ENCODE peak calls at places on chromosomes 2 and 18, in nine cellular contexts. J is NB4, D is right cardiac atrium, N is NCI-H1694, V is Calu3, B is adrenal gland, T is CMK, G is DMS153, P is OCI-LY7. U is an unnamed sample.

GRCh38 chr2:1366546-1367134 is 46.6 kb upstream of the TPO start:
- DNase-seq in T (no peak), V (no peak), G (peak), D (peak), B (peak), J (no peak), P (no peak), N (no peak), U (no peak)

GRCh38 chr18:63043516-63043915 is 276.1 kb downstream of the BCL2 start:
- DNase-seq in D (no peak), J (no peak), G (no peak), N (no peak), P (no peak), V (no peak), T (no peak), B (no peak), U (no peak)

GRCh38 chr18:24432618-24433017 is 6.1 kb downstream of the IMPACT start:
- DNase-seq in T (no peak), B (no peak), V (no peak), G (no peak), J (peak), D (no peak), P (no peak), N (no peak), U (no peak)

GRCh38 chr18:80124131-80124530 is 15.1 kb downstream of the ADNP2 start:
- DNase-seq in P (no peak), N (no peak), G (no peak), J (no peak), B (no peak), T (no peak), D (no peak), V (no peak), U (no peak)

GRCh38 chr2:111117666-111118454 is 2.9 kb upstream of the BCL2L11 start:
- DNase-seq in V (peak), P (no peak), T (no peak), J (peak), G (peak), B (peak), D (peak), N (no peak), U (peak)

GRCh38 chr2:132589060-132589765 is 80.8 kb downstream of the LYPD1 start:
- DNase-seq in T (no peak), V (no peak), P (no peak), G (no peak), N (no peak), B (no peak), J (no peak), D (no peak), U (no peak)

GRCh38 chr2:237892478-237892877 is 33.1 kb downstream of the RAMP1 start:
- DNase-seq in D (no peak), B (no peak), T (peak), V (no peak), J (peak), N (no peak), G (no peak), P (no peak), U (no peak)

GRCh38 chr2:39326644-39327043 is 82.9 kb upstream of the CDKL4 start:
- DNase-seq in B (no peak), J (no peak), T (no peak), P (no peak), N (no peak), G (no peak), D (no peak), V (no peak), U (no peak)

GRCh38 chr2:209495855-209496585 is 72.2 kb downstream of the MAP2 start:
- DNase-seq in N (no peak), B (peak), G (peak), T (no peak), D (no peak), P (no peak), V (peak), J (peak), U (peak)

U was measured in SW480.